ENCODE peak calls at places on chromosome 2, in four cellular contexts. One of them, this sample, is unnamed.

GRCh38 chr2:23721454-23721826 is 205.5 kb downstream of the ATAD2B start:
- DNase-seq in coronary artery: no peak
- DNase-seq in choroid plexus epithelial cell: no peak
- DNase-seq in DND-41: no peak
- DNase-seq in this sample: no peak

GRCh38 chr2:133859578-133859977 is 291.3 kb upstream of the NCKAP5 start:
- DNase-seq in coronary artery: no peak
- DNase-seq in choroid plexus epithelial cell: no peak
- DNase-seq in DND-41: no peak
- DNase-seq in this sample: no peak

GRCh38 chr2:15560404-15560987 is 638 bp downstream of the NBAS start:
- DNase-seq in coronary artery: no peak
- DNase-seq in choroid plexus epithelial cell: peak
- DNase-seq in DND-41: peak
- DNase-seq in this sample: peak

GRCh38 chr2:128765822-128766221 is 447.2 kb upstream of the HS6ST1 start:
- DNase-seq in choroid plexus epithelial cell: no peak
- DNase-seq in DND-41: peak
- DNase-seq in coronary artery: peak
- DNase-seq in this sample: no peak

GRCh38 chr2:137190411-137191190 is 425.3 kb downstream of the THSD7B start:
- DNase-seq in DND-41: no peak
- DNase-seq in coronary artery: no peak
- DNase-seq in choroid plexus epithelial cell: no peak
- DNase-seq in this sample: peak

GRCh38 chr2:96648306-96648705 is 5.7 kb downstream of the FER1L5 start:
- DNase-seq in coronary artery: no peak
- DNase-seq in choroid plexus epithelial cell: no peak
- DNase-seq in DND-41: no peak
- DNase-seq in this sample: no peak

GRCh38 chr2:127909019-127909418 is 23.3 kb upstream of the AMMECR1L start:
- DNase-seq in coronary artery: no peak
- DNase-seq in choroid plexus epithelial cell: no peak
- DNase-seq in DND-41: no peak
- DNase-seq in this sample: no peak

GRCh38 chr2:77566131-77566530 is 44.0 kb upstream of the LRRTM4 start:
- DNase-seq in coronary artery: no peak
- DNase-seq in DND-41: no peak
- DNase-seq in choroid plexus epithelial cell: no peak
- DNase-seq in this sample: no peak

GRCh38 chr2:226423498-226423960 is 376.1 kb downstream of the IRS1 start:
- DNase-seq in DND-41: peak
- DNase-seq in coronary artery: no peak
- DNase-seq in choroid plexus epithelial cell: peak
- DNase-seq in this sample: no peak

GRCh38 chr2:160491922-160492371 is 1.7 kb downstream of the RBMS1 start:
- DNase-seq in choroid plexus epithelial cell: peak
- DNase-seq in coronary artery: no peak
- DNase-seq in DND-41: no peak
- DNase-seq in this sample: peak
- H3K4me3 ChIP-seq in choroid plexus epithelial cell: peak
- H3K4me3 ChIP-seq in coronary artery: peak
- H3K4me3 ChIP-seq in DND-41: peak
- H3K4me3 ChIP-seq in this sample: peak

GRCh38 chr2:73851274-73851673 is 22.5 kb downstream of the STAMBP start:
- DNase-seq in coronary artery: no peak
- DNase-seq in DND-41: no peak
- DNase-seq in choroid plexus epithelial cell: no peak
- DNase-seq in this sample: no peak
- TF ChIP-seq CTCF in coronary artery: no peak
- TF ChIP-seq CTCF in DND-41: peak
- TF ChIP-seq CTCF in choroid plexus epithelial cell: peak
- TF ChIP-seq CTCF in this sample: peak

GRCh38 chr2:66439291-66440010 is 4.5 kb downstream of the MEIS1 start:
- DNase-seq in DND-41: no peak
- DNase-seq in choroid plexus epithelial cell: no peak
- DNase-seq in coronary artery: no peak
- DNase-seq in this sample: peak

GRCh38 chr2:66440692-66441091 is 5.8 kb downstream of the MEIS1 start:
- DNase-seq in coronary artery: no peak
- DNase-seq in DND-41: no peak
- DNase-seq in choroid plexus epithelial cell: peak
- DNase-seq in this sample: peak

GRCh38 chr2:66438498-66439290 is 3.8 kb downstream of the MEIS1 start:
- DNase-seq in choroid plexus epithelial cell: no peak
- DNase-seq in DND-41: no peak
- DNase-seq in coronary artery: no peak
- DNase-seq in this sample: no peak

GRCh38 chr2:66441651-66442365 is 6.9 kb downstream of the MEIS1 start:
- DNase-seq in choroid plexus epithelial cell: peak
- DNase-seq in coronary artery: no peak
- DNase-seq in DND-41: no peak
- DNase-seq in this sample: peak

GRCh38 chr2:66440011-66440542 is 5.2 kb downstream of the MEIS1 start:
- DNase-seq in choroid plexus epithelial cell: peak
- DNase-seq in coronary artery: no peak
- DNase-seq in DND-41: no peak
- DNase-seq in this sample: peak
- H3K4me3 ChIP-seq in choroid plexus epithelial cell: peak
- H3K4me3 ChIP-seq in coronary artery: peak
- H3K4me3 ChIP-seq in DND-41: no peak
- H3K4me3 ChIP-seq in this sample: peak

GRCh38 chr2:183070942-183071844 is 7.4 kb upstream of the DUSP19 start:
- DNase-seq in choroid plexus epithelial cell: peak
- DNase-seq in coronary artery: no peak
- DNase-seq in DND-41: no peak
- DNase-seq in this sample: peak
- TF ChIP-seq CTCF in choroid plexus epithelial cell: peak
- TF ChIP-seq CTCF in coronary artery: no peak
- TF ChIP-seq CTCF in DND-41: peak
- TF ChIP-seq CTCF in this sample: peak

GRCh38 chr2:10884530-10885478 is 26.9 kb upstream of the KCNF1 start:
- DNase-seq in DND-41: no peak
- DNase-seq in coronary artery: peak
- DNase-seq in choroid plexus epithelial cell: peak
- DNase-seq in this sample: no peak
- H3K4me3 ChIP-seq in DND-41: no peak
- H3K4me3 ChIP-seq in coronary artery: no peak
- H3K4me3 ChIP-seq in choroid plexus epithelial cell: no peak
- H3K4me3 ChIP-seq in this sample: no peak

GRCh38 chr2:216665240-216665639 is 30.1 kb downstream of the IGFBP5 start:
- DNase-seq in DND-41: no peak
- DNase-seq in choroid plexus epithelial cell: peak
- DNase-seq in coronary artery: no peak
- DNase-seq in this sample: peak

GRCh38 chr2:216663846-216664245 is 30.6 kb downstream of the IGFBP2 start:
- DNase-seq in choroid plexus epithelial cell: no peak
- DNase-seq in DND-41: no peak
- DNase-seq in coronary artery: no peak
- DNase-seq in this sample: no peak

GRCh38 chr2:216663106-216663505 is 29.9 kb downstream of the IGFBP2 start:
- DNase-seq in coronary artery: no peak
- DNase-seq in choroid plexus epithelial cell: no peak
- DNase-seq in DND-41: no peak
- DNase-seq in this sample: no peak

GRCh38 chr2:216665717-216666116 is 29.6 kb downstream of the IGFBP5 start:
- DNase-seq in DND-41: peak
- DNase-seq in coronary artery: no peak
- DNase-seq in choroid plexus epithelial cell: peak
- DNase-seq in this sample: no peak

GRCh38 chr2:216664593-216665034 is 30.7 kb downstream of the IGFBP5 start:
- DNase-seq in choroid plexus epithelial cell: peak
- DNase-seq in coronary artery: no peak
- DNase-seq in DND-41: no peak
- DNase-seq in this sample: peak
- TF ChIP-seq CTCF in choroid plexus epithelial cell: peak
- TF ChIP-seq CTCF in coronary artery: no peak
- TF ChIP-seq CTCF in DND-41: peak
- TF ChIP-seq CTCF in this sample: peak

DNA sequence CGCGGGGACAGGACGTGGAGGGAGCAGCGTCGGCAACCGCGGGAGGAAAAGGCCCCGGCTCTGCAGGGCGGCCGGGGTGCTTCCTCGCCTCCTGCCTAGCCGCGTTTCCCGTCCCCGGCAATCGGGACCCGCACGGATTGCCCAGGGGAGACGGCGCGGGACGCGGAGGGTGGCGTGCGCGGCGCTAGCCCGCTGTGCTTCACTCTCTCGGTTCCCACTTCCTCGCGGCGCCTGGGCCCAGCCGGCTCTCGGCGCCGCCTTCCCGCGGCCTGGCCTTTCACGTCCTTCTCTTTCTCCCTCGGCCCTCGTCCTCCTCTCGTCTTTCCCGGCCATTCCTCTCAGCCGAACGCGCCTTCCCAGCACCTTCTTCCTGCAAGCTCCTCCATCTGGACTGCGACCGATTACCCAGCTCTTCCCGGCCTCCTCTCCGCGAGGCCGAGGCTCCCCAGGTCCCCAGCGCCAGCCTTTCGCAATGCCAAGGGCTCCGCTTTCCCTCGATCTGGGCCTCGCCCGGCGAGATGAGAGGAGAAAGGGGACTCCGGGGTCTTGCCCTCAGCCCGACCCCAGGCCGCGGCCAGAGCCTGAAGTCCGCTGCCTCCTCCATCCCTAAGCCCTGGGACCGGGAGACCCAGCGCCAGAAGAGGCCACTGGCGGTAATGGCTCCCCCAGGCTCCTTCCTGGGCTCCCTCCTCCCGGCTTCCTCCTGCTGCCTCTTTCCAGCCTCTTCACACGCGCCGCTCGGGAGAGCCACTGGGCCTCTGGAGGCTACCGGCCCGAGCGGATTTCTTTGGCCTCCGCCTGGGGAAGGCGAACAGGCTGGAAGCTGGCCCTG is 34.2 kb upstream of the ATP6V1B1 start:
- DNase-seq in coronary artery: no peak
- DNase-seq in DND-41: no peak
- DNase-seq in choroid plexus epithelial cell: peak
- DNase-seq in this sample: peak
- H3K4me3 ChIP-seq in coronary artery: peak
- H3K4me3 ChIP-seq in DND-41: no peak
- H3K4me3 ChIP-seq in choroid plexus epithelial cell: peak
- H3K4me3 ChIP-seq in this sample: peak

DNA sequence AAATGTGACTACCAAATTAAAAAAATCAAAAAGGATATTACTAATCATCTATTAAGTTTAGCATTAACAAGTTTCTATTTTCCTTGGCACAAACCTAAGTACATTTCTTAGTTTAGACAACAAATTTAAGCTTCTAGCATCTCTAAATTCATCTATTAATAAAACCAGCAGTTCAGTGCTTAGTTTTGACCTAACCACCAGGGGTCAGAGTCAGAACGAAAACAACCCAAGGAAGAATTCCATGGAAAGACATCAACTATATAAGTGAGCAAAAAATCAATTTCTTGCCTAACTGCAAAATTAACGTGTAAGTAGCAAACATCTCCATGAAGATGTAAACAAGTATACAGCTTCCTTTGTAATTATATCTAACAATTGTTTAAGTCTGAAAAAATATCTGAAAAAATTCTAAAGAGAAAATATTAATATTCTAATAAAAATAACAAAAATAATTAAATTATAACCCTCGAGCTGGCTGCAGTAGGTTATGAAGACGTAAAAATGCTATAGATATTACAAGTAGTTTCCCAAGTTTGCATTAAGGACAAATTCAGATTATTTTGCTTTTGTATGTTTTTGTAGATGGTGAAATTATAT is 83.7 kb downstream of the CERKL start:
- DNase-seq in coronary artery: no peak
- DNase-seq in DND-41: peak
- DNase-seq in choroid plexus epithelial cell: peak
- DNase-seq in this sample: peak
- TF ChIP-seq CTCF in coronary artery: no peak
- TF ChIP-seq CTCF in DND-41: peak
- TF ChIP-seq CTCF in choroid plexus epithelial cell: peak
- TF ChIP-seq CTCF in this sample: peak

This sample was measured in fibroblast of mammary gland.